ENCODE peak calls at places on chromosome 17, in four cellular contexts. One of them, this sample, is unnamed.

GRCh38 chr17:19384723-19385391 is 2.1 kb downstream of the MFAP4 start:
- DNase-seq in HepG2: no peak
- DNase-seq in HCT116: no peak
- DNase-seq in K562: peak; percentile 51
- DNase-seq in this sample: no peak

GRCh38 chr17:82977586-82977985 is 101.8 kb upstream of the METRNL start:
- DNase-seq in HCT116: no peak
- DNase-seq in K562: no peak
- DNase-seq in HepG2: no peak
- DNase-seq in this sample: no peak

GRCh38 chr17:33582661-33583060 is 289.6 kb upstream of the ASIC2 start:
- DNase-seq in K562: no peak
- DNase-seq in HepG2: no peak
- DNase-seq in HCT116: no peak
- DNase-seq in this sample: no peak

GRCh38 chr17:59829217-59830006 is 63.3 kb downstream of the TUBD1 start:
- DNase-seq in HepG2: peak; percentile 97
- DNase-seq in HCT116: peak; percentile 100
- DNase-seq in K562: peak; percentile 91
- DNase-seq in this sample: peak; percentile 97

GRCh38 chr17:9817086-9817485 is 4.8 kb downstream of the GSG1L2 start:
- DNase-seq in HepG2: no peak
- DNase-seq in K562: no peak
- DNase-seq in HCT116: peak; percentile 61
- DNase-seq in this sample: no peak

GRCh38 chr17:40326014-40326831 is 17.2 kb downstream of the RARA start:
- DNase-seq in HepG2: peak; percentile 69
- DNase-seq in HCT116: no peak
- DNase-seq in K562: no peak
- DNase-seq in this sample: no peak

GRCh38 chr17:152860-153420 is 15.6 kb downstream of the SCGB1C2 start:
- DNase-seq in HCT116: no peak
- DNase-seq in K562: no peak
- DNase-seq in HepG2: no peak
- DNase-seq in this sample: no peak

GRCh38 chr17:77453613-77454559 is 313.1 kb downstream of the SEC14L1 start:
- DNase-seq in HCT116: no peak
- DNase-seq in HepG2: peak; percentile 98
- DNase-seq in K562: peak; percentile 85
- DNase-seq in this sample: no peak

GRCh38 chr17:16328997-16329396 is 24.3 kb downstream of the CENPV start:
- DNase-seq in HepG2: no peak
- DNase-seq in HCT116: no peak
- DNase-seq in K562: no peak
- DNase-seq in this sample: no peak

GRCh38 chr17:82350182-82351030 is 8.6 kb upstream of the TEX19 start:
- DNase-seq in HepG2: no peak
- DNase-seq in K562: peak; percentile 78
- DNase-seq in HCT116: peak; percentile 56
- DNase-seq in this sample: no peak

GRCh38 chr17:27438631-27439030 is 17.6 kb upstream of the KSR1 start:
- DNase-seq in HCT116: no peak
- DNase-seq in HepG2: no peak
- DNase-seq in K562: no peak
- DNase-seq in this sample: no peak

GRCh38 chr17:79987187-79987889 is 48.3 kb downstream of the TBC1D16 start:
- DNase-seq in HCT116: peak; percentile 39
- DNase-seq in HepG2: peak; percentile 82
- DNase-seq in K562: no peak
- DNase-seq in this sample: no peak
- H3K4me3 ChIP-seq in HCT116: peak overlapping the region; percentile 36
- H3K4me3 ChIP-seq in HepG2: peak overlapping the region; percentile 64
- H3K4me3 ChIP-seq in K562: no peak overlapping the region
- H3K4me3 ChIP-seq in this sample: peak overlapping the region; percentile 51

GRCh38 chr17:78868391-78868790 is 27.8 kb upstream of the USP36 start:
- DNase-seq in K562: no peak
- DNase-seq in HepG2: no peak
- DNase-seq in HCT116: no peak
- DNase-seq in this sample: no peak

GRCh38 chr17:78862073-78863023 is 21.7 kb upstream of the USP36 start:
- DNase-seq in HepG2: peak; percentile 62
- DNase-seq in K562: peak; percentile 81
- DNase-seq in HCT116: peak; percentile 92
- DNase-seq in this sample: peak; percentile 81

GRCh38 chr17:78861229-78861628 is 20.6 kb upstream of the USP36 start:
- DNase-seq in K562: no peak
- DNase-seq in HCT116: no peak
- DNase-seq in HepG2: no peak
- DNase-seq in this sample: no peak

GRCh38 chr17:78864117-78864516 is 23.5 kb upstream of the USP36 start:
- DNase-seq in K562: no peak
- DNase-seq in HepG2: no peak
- DNase-seq in HCT116: no peak
- DNase-seq in this sample: no peak

DNA sequence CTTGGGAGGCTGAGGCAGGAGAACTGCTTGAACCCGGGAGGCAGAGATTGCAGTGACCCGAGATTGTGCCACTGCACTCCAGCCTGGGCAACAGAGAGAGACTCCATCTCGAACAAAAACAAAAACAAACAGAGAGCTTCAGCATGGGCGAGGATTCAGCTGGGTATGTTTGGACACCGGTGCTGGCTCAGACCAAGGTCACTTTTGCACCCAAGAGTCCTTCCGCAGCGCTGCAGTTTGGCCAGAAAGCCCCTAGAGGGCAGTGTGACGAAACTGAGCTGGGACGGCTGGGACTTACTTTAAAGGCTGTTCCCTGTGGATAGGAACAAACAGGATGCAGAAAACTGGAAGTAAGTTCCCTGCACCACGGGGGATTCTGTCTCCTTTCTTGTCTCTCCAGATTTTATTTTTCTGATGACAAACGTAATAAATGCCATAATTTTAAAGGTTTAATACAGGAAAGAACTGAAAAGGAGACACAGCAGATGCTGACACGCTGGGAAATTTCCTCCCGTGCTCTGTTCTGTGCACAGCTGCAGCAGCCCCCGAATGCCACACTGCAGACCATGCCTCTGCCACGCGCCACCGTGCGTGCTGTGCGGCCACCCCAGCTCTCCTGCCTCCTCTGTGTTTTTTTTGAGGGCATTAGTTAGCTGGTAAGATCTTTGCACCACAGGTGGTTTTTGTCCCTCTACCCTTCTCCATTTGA is 25.2 kb upstream of the USP36 start:
- DNase-seq in K562: peak; percentile 79
- DNase-seq in HCT116: peak; percentile 73
- DNase-seq in HepG2: peak; percentile 87
- DNase-seq in this sample: peak; percentile 71
- TF ChIP-seq TCF7L2 in K562: no peak
- TF ChIP-seq TCF7L2 in HCT116: no peak
- TF ChIP-seq TCF7L2 in HepG2: no peak
- TF ChIP-seq TCF7L2 in this sample: no peak

DNA sequence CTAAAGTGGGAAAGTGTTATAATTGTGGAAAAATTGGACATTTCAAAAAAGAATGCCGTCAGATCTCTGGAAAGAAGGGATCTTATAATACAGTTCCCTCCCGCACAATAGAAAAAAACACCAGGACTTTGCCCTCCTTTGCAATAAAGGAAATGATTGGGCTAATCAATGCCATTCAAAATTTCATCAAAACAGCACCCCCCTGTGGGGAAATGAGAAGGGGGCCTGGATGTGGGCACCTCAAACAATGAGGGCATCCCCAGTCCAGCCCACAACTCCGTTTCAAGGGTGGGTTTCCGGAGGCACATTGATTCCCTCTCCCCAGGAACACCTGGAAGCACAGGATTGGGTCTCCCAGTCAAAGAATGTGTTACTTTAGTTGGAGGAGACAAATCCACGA is 26.1 kb downstream of the CD300LG start:
- DNase-seq in K562: no peak
- DNase-seq in HCT116: no peak
- DNase-seq in HepG2: no peak
- DNase-seq in this sample: no peak
- H3K4me3 ChIP-seq in K562: no peak overlapping the region
- H3K4me3 ChIP-seq in HCT116: no peak overlapping the region
- H3K4me3 ChIP-seq in HepG2: no peak overlapping the region
- H3K4me3 ChIP-seq in this sample: no peak overlapping the region

DNA sequence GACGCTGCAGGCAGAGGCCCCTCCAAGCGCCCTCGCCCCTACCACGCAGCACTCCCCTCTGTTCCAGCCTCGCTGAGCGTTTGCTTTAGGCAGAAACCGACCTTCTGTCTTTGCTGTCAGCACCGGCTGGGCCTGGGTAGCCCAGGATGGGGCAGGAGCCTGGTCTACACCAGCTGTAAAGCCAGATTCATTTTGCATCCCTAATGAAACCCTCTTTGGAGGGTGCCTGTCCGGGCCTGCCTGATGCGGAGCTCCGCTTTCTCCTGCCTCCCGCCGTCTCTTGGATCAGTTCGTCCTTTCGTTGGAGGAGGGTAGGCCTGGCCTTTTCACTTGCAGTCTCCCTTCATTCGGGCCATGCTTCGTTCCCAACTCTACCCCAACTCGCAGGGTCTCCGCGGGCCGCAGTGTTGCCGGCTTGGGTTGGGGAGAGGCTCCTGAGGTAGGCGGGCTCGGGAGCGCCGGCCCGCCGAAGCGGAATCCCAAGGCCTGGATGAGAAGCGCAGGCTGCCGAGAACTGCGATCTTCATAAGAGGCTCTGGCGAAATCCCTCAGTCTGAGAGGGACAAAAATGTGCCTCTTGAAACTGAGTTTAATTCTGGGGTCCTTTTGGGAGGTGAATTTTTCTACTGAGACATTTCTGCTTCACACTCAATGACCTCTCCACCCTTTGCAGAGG is 4.9 kb upstream of the HOXB8 start:
- DNase-seq in K562: no peak
- DNase-seq in HCT116: no peak
- DNase-seq in HepG2: no peak
- DNase-seq in this sample: no peak
- TF ChIP-seq TCF7L2 in K562: no peak
- TF ChIP-seq TCF7L2 in HCT116: no peak
- TF ChIP-seq TCF7L2 in HepG2: no peak
- TF ChIP-seq TCF7L2 in this sample: peak; percentile 82